ENCODE peak calls at places on chromosome 12, in seven cellular contexts. R is SK-N-SH, I is HCT116, J is HepG2, V is GM12878, G is H1, M is K562. F is an unnamed sample.

GRCh38 chr12:97985834-97986233 is 523.2 kb downstream of the RMST start:
- DNase-seq in R (no peak), I (no peak), J (no peak), V (no peak), G (no peak), M (no peak), F (no peak)

GRCh38 chr12:111393700-111394275 is 11.9 kb upstream of the SH2B3 start:
- DNase-seq in R (peak; percentile 48), I (no peak), J (no peak), V (no peak), G (no peak), M (peak; percentile 43), F (no peak)

GRCh38 chr12:121545459-121545858 is 35.4 kb downstream of the KDM2B start:
- DNase-seq in R (no peak), I (no peak), J (no peak), V (no peak), G (no peak), M (no peak), F (no peak)

GRCh38 chr12:47561746-47562145 is 144.1 kb downstream of the RPAP3 start:
- DNase-seq in R (no peak), I (no peak), J (no peak), V (no peak), G (no peak), M (no peak), F (no peak)

GRCh38 chr12:130186631-130187269 is 24.5 kb downstream of the FZD10 start:
- DNase-seq in R (no peak), I (no peak), J (no peak), V (no peak), G (no peak), M (no peak), F (peak; percentile 50)

GRCh38 chr12:14621821-14622220 is 54.1 kb upstream of the PLBD1 start:
- DNase-seq in R (no peak), I (no peak), J (no peak), V (peak; percentile 70), G (no peak), M (no peak), F (no peak)

GRCh38 chr12:96425321-96425720 is 25.1 kb upstream of the CDK17 start:
- DNase-seq in R (no peak), I (no peak), J (no peak), V (no peak), G (no peak), M (no peak), F (no peak)

GRCh38 chr12:71415336-71416231 is 24.0 kb upstream of the LGR5 start:
- DNase-seq in R (peak; percentile 68), I (peak; percentile 42), J (peak; percentile 60), V (peak; percentile 7), G (no peak), M (peak; percentile 58), F (peak; percentile 58)

GRCh38 chr12:65876898-65877721 is 52.8 kb downstream of the HMGA2 start:
- DNase-seq in R (no peak), I (no peak), J (peak; percentile 49), V (no peak), G (no peak), M (no peak), F (no peak)

GRCh38 chr12:111063296-111064026 is 143.1 kb upstream of the MYL2 start:
- DNase-seq in R (no peak), I (no peak), J (no peak), V (no peak), G (no peak), M (no peak), F (no peak)

GRCh38 chr12:6949063-6949594 is 2.0 kb upstream of the PTPN6 start:
- DNase-seq in R (peak; percentile 55), I (no peak), J (no peak), V (no peak), G (no peak), M (no peak), F (no peak)

GRCh38 chr12:6950944-6951540 is at the start of gene PTPN6:
- DNase-seq in R (peak; percentile 11), I (no peak), J (no peak), V (no peak), G (no peak), M (no peak), F (no peak)

GRCh38 chr12:6951551-6952120 is 480 bp downstream of the PTPN6 start:
- DNase-seq in R (peak; percentile 18), I (no peak), J (no peak), V (no peak), G (no peak), M (no peak), F (no peak)

GRCh38 chr12:6952121-6952859 is 1.1 kb downstream of the PTPN6 start:
- DNase-seq in R (peak; percentile 17), I (no peak), J (no peak), V (no peak), G (no peak), M (no peak), F (no peak)

GRCh38 chr12:6950401-6950801 is 755 bp upstream of the PTPN6 start:
- DNase-seq in R (peak; percentile 62), I (no peak), J (no peak), V (no peak), G (no peak), M (no peak), F (no peak)
- H3K4me3 ChIP-seq in R (no peak overlapping the region), I (no peak overlapping the region), J (no peak overlapping the region), V (peak overlapping the region; percentile 95), G (no peak overlapping the region), M (no peak overlapping the region), F (no peak overlapping the region)

GRCh38 chr12:104889735-104890134 is 68.4 kb downstream of the SLC41A2 start:
- DNase-seq in R (no peak), I (no peak), J (no peak), V (no peak), G (no peak), M (no peak), F (no peak)

GRCh38 chr12:104890463-104891096 is 67.5 kb downstream of the SLC41A2 start:
- DNase-seq in R (no peak), I (no peak), J (no peak), V (no peak), G (no peak), M (no peak), F (no peak)

GRCh38 chr12:104888892-104889291 is 69.2 kb downstream of the SLC41A2 start:
- DNase-seq in R (no peak), I (no peak), J (no peak), V (no peak), G (no peak), M (no peak), F (no peak)

GRCh38 chr12:104888456-104888855 is 69.6 kb downstream of the SLC41A2 start:
- DNase-seq in R (no peak), I (no peak), J (no peak), V (no peak), G (no peak), M (no peak), F (no peak)

DNA sequence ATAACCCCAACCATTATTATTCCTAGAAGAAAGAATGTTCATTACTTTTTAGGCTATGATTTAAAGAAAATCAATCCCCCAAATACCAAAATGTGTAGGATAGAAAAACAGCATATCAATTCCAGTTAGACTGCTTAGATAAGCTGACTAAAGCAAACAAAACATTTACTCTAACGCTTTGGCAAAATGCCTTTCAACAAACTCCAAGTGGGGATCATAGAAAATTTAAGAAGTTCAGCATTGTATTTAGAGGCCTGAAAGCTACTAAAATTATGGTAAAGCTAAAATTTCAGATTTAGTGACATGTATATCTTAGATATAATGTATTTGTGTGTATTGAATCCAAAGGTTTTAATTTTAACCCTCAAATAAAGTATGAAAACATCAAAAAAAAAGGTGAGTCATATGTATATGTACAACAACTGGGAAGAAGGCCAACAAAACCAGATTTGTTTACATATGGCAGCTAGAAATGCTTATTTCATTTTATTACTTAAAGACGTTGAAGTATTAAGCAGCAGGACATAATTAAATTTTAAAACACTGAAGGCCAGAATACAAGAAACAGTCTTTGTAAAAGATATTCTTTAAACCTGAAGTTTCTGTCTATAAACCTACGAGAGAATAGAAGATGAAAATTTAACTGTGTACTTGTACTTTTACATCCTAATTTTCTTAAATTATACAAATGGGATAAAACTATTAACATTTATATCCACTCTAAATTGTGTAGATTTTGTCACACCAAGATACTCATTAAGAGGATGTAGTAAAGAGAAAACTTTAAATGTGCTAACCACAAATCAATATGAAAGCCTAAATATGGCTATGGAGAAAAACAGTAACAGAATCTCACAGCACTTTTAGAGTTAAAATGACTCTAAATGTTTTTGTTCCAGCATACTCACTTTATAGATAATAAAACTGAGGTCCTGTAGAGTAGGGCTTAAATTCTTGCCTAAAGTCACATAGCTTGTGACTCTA is 71.4 kb downstream of the SLC41A2 start:
- DNase-seq in R (no peak), I (peak; percentile 15), J (no peak), V (no peak), G (no peak), M (no peak), F (no peak)
- TF ChIP-seq YY1 in R (no peak), I (no peak), J (no peak), V (no peak), G (no peak), M (no peak), F (no peak)

GRCh38 chr12:53454710-53455109 is 2.8 kb downstream of the PCBP2 start:
- DNase-seq in R (peak; percentile 58), I (no peak), J (no peak), V (no peak), G (no peak), M (no peak), F (no peak)

GRCh38 chr12:53461059-53461458 is 9.2 kb downstream of the PCBP2 start:
- DNase-seq in R (no peak), I (no peak), J (no peak), V (no peak), G (no peak), M (no peak), F (no peak)

GRCh38 chr12:53453953-53454640 is 2.2 kb downstream of the PCBP2 start:
- DNase-seq in R (no peak), I (no peak), J (no peak), V (no peak), G (no peak), M (no peak), F (no peak)

GRCh38 chr12:53459097-53459496 is 7.2 kb downstream of the PCBP2 start:
- DNase-seq in R (no peak), I (no peak), J (no peak), V (no peak), G (no peak), M (no peak), F (no peak)

DNA sequence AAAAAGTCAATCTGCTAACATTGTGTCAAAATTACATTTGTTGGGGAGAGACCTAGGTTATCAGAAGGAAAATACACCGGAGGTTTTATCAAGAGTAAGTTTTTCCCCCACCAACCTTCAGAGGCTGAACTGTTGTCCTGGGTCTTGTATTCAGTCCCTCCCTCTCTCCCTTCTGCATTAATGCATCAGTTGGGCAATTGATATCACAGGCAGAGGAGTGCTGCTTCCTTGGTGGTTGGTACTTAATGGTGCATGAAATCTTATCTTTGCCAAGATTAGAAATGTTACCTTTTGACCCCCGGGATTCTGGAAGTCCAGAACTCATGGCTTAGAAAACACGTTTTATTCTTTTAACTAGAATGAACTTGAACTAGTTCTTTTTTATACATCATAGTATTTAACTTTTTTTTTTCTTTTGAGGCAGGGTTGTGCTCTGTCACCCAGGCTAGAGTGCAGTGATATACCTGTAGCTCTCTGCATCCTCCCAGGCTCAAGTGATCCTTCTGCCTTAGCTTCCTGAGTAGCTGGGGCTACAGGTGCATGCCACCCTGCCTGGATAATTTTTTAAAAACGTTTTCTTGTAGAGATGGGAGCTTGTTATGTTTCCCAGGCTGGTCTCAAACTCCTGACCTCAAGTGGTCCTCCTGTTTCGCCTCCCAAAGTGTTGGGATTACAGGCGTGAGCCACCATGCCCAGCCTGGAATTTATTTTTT is 4.9 kb downstream of the PCBP2 start:
- DNase-seq in R (no peak), I (no peak), J (no peak), V (no peak), G (no peak), M (no peak), F (no peak)
- H3K4me1 ChIP-seq in R (peaks cover 20% of the 10 kb centered on the region), I (peaks cover 11% of the 10 kb centered on the region), J (peaks cover 48% of the 10 kb centered on the region), V (peaks cover 5% of the 10 kb centered on the region), G (peaks cover 5% of the 10 kb centered on the region), M (no peaks in the 10 kb centered on the region), F (no peaks in the 10 kb centered on the region)

GRCh38 chr12:39620664-39621658 is 1.4 kb upstream of the ABCD2 start:
- DNase-seq in R (no peak), I (no peak), J (no peak), V (peak; percentile 64), G (no peak), M (no peak), F (no peak)
- H3K4me3 ChIP-seq in R (peak overlapping the region; percentile 68), I (peak overlapping the region; percentile 53), J (no peak overlapping the region), V (peak overlapping the region; percentile 64), G (peak overlapping the region; percentile 30), M (peak overlapping the region; percentile 40), F (peak overlapping the region; percentile 25)